ENCODE peak calls at places on chromosomes 5 and 9, in seven cellular contexts. One of them, this sample, is unnamed.

GRCh38 chr5:77356740-77357139 is 135.4 kb downstream of the WDR41 start:
- DNase-seq in kidney: no peak
- DNase-seq in AG09309: peak
- DNase-seq in coronary artery: no peak
- DNase-seq in transverse colon: no peak
- DNase-seq in dorsolateral prefrontal cortex: no peak
- DNase-seq in IMR-90: peak
- DNase-seq in this sample: peak

GRCh38 chr5:146313027-146313426 is 25.6 kb upstream of the POU4F3 start:
- DNase-seq in kidney: no peak
- DNase-seq in AG09309: no peak
- DNase-seq in coronary artery: no peak
- DNase-seq in transverse colon: no peak
- DNase-seq in dorsolateral prefrontal cortex: no peak
- DNase-seq in IMR-90: no peak
- DNase-seq in this sample: no peak

GRCh38 chr5:68071731-68072130 is 143.8 kb upstream of the PIK3R1 start:
- DNase-seq in kidney: no peak
- DNase-seq in AG09309: no peak
- DNase-seq in coronary artery: no peak
- DNase-seq in transverse colon: no peak
- DNase-seq in dorsolateral prefrontal cortex: no peak
- DNase-seq in IMR-90: no peak
- DNase-seq in this sample: no peak

GRCh38 chr5:134463991-134464760 is 52.5 kb upstream of the CDKN2AIPNL start:
- DNase-seq in kidney: peak
- DNase-seq in AG09309: no peak
- DNase-seq in coronary artery: no peak
- DNase-seq in transverse colon: no peak
- DNase-seq in dorsolateral prefrontal cortex: peak
- DNase-seq in IMR-90: peak
- DNase-seq in this sample: no peak

GRCh38 chr5:144421411-144421810 is 250.7 kb downstream of the KCTD16 start:
- DNase-seq in kidney: no peak
- DNase-seq in AG09309: no peak
- DNase-seq in coronary artery: no peak
- DNase-seq in transverse colon: no peak
- DNase-seq in dorsolateral prefrontal cortex: no peak
- DNase-seq in IMR-90: no peak
- DNase-seq in this sample: no peak

GRCh38 chr5:159286420-159287035 is 23.4 kb downstream of the UBLCP1 start:
- DNase-seq in kidney: no peak
- DNase-seq in AG09309: peak
- DNase-seq in coronary artery: no peak
- DNase-seq in transverse colon: no peak
- DNase-seq in dorsolateral prefrontal cortex: no peak
- DNase-seq in IMR-90: peak
- DNase-seq in this sample: no peak

GRCh38 chr9:75111019-75111622 is 22.8 kb downstream of the OSTF1 start:
- DNase-seq in kidney: no peak
- DNase-seq in AG09309: no peak
- DNase-seq in coronary artery: no peak
- DNase-seq in transverse colon: peak
- DNase-seq in dorsolateral prefrontal cortex: no peak
- DNase-seq in IMR-90: no peak
- DNase-seq in this sample: no peak

GRCh38 chr9:14358523-14358922 is 44.6 kb upstream of the NFIB start:
- DNase-seq in kidney: no peak
- DNase-seq in AG09309: no peak
- DNase-seq in coronary artery: no peak
- DNase-seq in transverse colon: no peak
- DNase-seq in dorsolateral prefrontal cortex: no peak
- DNase-seq in IMR-90: peak
- DNase-seq in this sample: no peak

GRCh38 chr9:91193658-91194391 is 167.9 kb downstream of the AUH start:
- DNase-seq in kidney: peak
- DNase-seq in AG09309: peak
- DNase-seq in coronary artery: peak
- DNase-seq in transverse colon: peak
- DNase-seq in dorsolateral prefrontal cortex: peak
- DNase-seq in IMR-90: peak
- DNase-seq in this sample: peak

GRCh38 chr5:131198625-131199024 is 27.9 kb downstream of the LYRM7 start:
- DNase-seq in kidney: no peak
- DNase-seq in AG09309: no peak
- DNase-seq in coronary artery: no peak
- DNase-seq in transverse colon: no peak
- DNase-seq in dorsolateral prefrontal cortex: no peak
- DNase-seq in IMR-90: peak
- DNase-seq in this sample: no peak

GRCh38 chr5:128015978-128016377 is 67.6 kb upstream of the SLC12A2 start:
- DNase-seq in kidney: no peak
- DNase-seq in AG09309: no peak
- DNase-seq in coronary artery: no peak
- DNase-seq in transverse colon: no peak
- DNase-seq in dorsolateral prefrontal cortex: no peak
- DNase-seq in IMR-90: peak
- DNase-seq in this sample: no peak

GRCh38 chr9:71783120-71783523 is 14.8 kb upstream of the CEMIP2 start:
- DNase-seq in kidney: peak
- DNase-seq in AG09309: no peak
- DNase-seq in coronary artery: no peak
- DNase-seq in transverse colon: peak
- DNase-seq in dorsolateral prefrontal cortex: no peak
- DNase-seq in IMR-90: peak
- DNase-seq in this sample: no peak

GRCh38 chr5:14428302-14429081 is 153.1 kb upstream of the OTULINL start:
- DNase-seq in kidney: no peak
- DNase-seq in AG09309: no peak
- DNase-seq in coronary artery: no peak
- DNase-seq in transverse colon: no peak
- DNase-seq in dorsolateral prefrontal cortex: no peak
- DNase-seq in IMR-90: peak
- DNase-seq in this sample: no peak

GRCh38 chr5:135223891-135224625 is 175.0 kb downstream of the MACROH2A1 start:
- DNase-seq in kidney: no peak
- DNase-seq in AG09309: no peak
- DNase-seq in coronary artery: peak
- DNase-seq in transverse colon: peak
- DNase-seq in dorsolateral prefrontal cortex: peak
- DNase-seq in IMR-90: no peak
- DNase-seq in this sample: no peak

GRCh38 chr9:76219555-76220151 is 174.6 kb downstream of the RFK start:
- DNase-seq in kidney: no peak
- DNase-seq in AG09309: no peak
- DNase-seq in coronary artery: no peak
- DNase-seq in transverse colon: no peak
- DNase-seq in dorsolateral prefrontal cortex: no peak
- DNase-seq in IMR-90: peak
- DNase-seq in this sample: no peak

GRCh38 chr5:166499452-166500240 is 1791.8 kb upstream of the WWC1 start:
- DNase-seq in kidney: no peak
- DNase-seq in AG09309: no peak
- DNase-seq in coronary artery: no peak
- DNase-seq in transverse colon: no peak
- DNase-seq in dorsolateral prefrontal cortex: no peak
- DNase-seq in IMR-90: no peak
- DNase-seq in this sample: no peak

GRCh38 chr9:136093331-136093986 is 1.6 kb downstream of the NACC2 start:
- DNase-seq in kidney: peak
- DNase-seq in AG09309: no peak
- DNase-seq in coronary artery: no peak
- DNase-seq in transverse colon: no peak
- DNase-seq in dorsolateral prefrontal cortex: no peak
- DNase-seq in IMR-90: no peak
- DNase-seq in this sample: no peak
- H3K4me3 ChIP-seq in kidney: peak
- H3K4me3 ChIP-seq in AG09309: peak
- H3K4me3 ChIP-seq in coronary artery: peak
- H3K4me3 ChIP-seq in transverse colon: peak
- H3K4me3 ChIP-seq in dorsolateral prefrontal cortex: peak
- H3K4me3 ChIP-seq in IMR-90: peak
- H3K4me3 ChIP-seq in this sample: peak

GRCh38 chr9:69466151-69466550 is 141.1 kb downstream of the ENTREP1 start:
- DNase-seq in kidney: no peak
- DNase-seq in AG09309: no peak
- DNase-seq in coronary artery: no peak
- DNase-seq in transverse colon: no peak
- DNase-seq in dorsolateral prefrontal cortex: no peak
- DNase-seq in IMR-90: peak
- DNase-seq in this sample: no peak

GRCh38 chr9:69469136-69469535 is 144.1 kb downstream of the ENTREP1 start:
- DNase-seq in kidney: no peak
- DNase-seq in AG09309: no peak
- DNase-seq in coronary artery: no peak
- DNase-seq in transverse colon: no peak
- DNase-seq in dorsolateral prefrontal cortex: no peak
- DNase-seq in IMR-90: peak
- DNase-seq in this sample: no peak

GRCh38 chr9:69465473-69465872 is 140.5 kb downstream of the ENTREP1 start:
- DNase-seq in kidney: no peak
- DNase-seq in AG09309: no peak
- DNase-seq in coronary artery: no peak
- DNase-seq in transverse colon: no peak
- DNase-seq in dorsolateral prefrontal cortex: no peak
- DNase-seq in IMR-90: no peak
- DNase-seq in this sample: no peak

GRCh38 chr9:69470186-69470977 is 145.4 kb downstream of the ENTREP1 start:
- DNase-seq in kidney: no peak
- DNase-seq in AG09309: no peak
- DNase-seq in coronary artery: no peak
- DNase-seq in transverse colon: peak
- DNase-seq in dorsolateral prefrontal cortex: no peak
- DNase-seq in IMR-90: no peak
- DNase-seq in this sample: no peak

GRCh38 chr9:69468380-69468779 is 143.4 kb downstream of the ENTREP1 start:
- DNase-seq in kidney: no peak
- DNase-seq in AG09309: no peak
- DNase-seq in coronary artery: no peak
- DNase-seq in transverse colon: no peak
- DNase-seq in dorsolateral prefrontal cortex: no peak
- DNase-seq in IMR-90: no peak
- DNase-seq in this sample: no peak
- H3K4me3 ChIP-seq in kidney: no peak
- H3K4me3 ChIP-seq in AG09309: no peak
- H3K4me3 ChIP-seq in coronary artery: no peak
- H3K4me3 ChIP-seq in transverse colon: no peak
- H3K4me3 ChIP-seq in dorsolateral prefrontal cortex: no peak
- H3K4me3 ChIP-seq in IMR-90: no peak
- H3K4me3 ChIP-seq in this sample: no peak

GRCh38 chr9:80839821-80840670 is 849.3 kb downstream of the TLE1 start:
- DNase-seq in kidney: no peak
- DNase-seq in AG09309: peak
- DNase-seq in coronary artery: no peak
- DNase-seq in transverse colon: no peak
- DNase-seq in dorsolateral prefrontal cortex: no peak
- DNase-seq in IMR-90: no peak
- DNase-seq in this sample: no peak

GRCh38 chr9:80842383-80842782 is 847.0 kb downstream of the TLE1 start:
- DNase-seq in kidney: no peak
- DNase-seq in AG09309: peak
- DNase-seq in coronary artery: no peak
- DNase-seq in transverse colon: no peak
- DNase-seq in dorsolateral prefrontal cortex: no peak
- DNase-seq in IMR-90: no peak
- DNase-seq in this sample: peak

GRCh38 chr9:80841888-80842287 is 847.5 kb downstream of the TLE1 start:
- DNase-seq in kidney: no peak
- DNase-seq in AG09309: no peak
- DNase-seq in coronary artery: no peak
- DNase-seq in transverse colon: no peak
- DNase-seq in dorsolateral prefrontal cortex: no peak
- DNase-seq in IMR-90: no peak
- DNase-seq in this sample: no peak

DNA sequence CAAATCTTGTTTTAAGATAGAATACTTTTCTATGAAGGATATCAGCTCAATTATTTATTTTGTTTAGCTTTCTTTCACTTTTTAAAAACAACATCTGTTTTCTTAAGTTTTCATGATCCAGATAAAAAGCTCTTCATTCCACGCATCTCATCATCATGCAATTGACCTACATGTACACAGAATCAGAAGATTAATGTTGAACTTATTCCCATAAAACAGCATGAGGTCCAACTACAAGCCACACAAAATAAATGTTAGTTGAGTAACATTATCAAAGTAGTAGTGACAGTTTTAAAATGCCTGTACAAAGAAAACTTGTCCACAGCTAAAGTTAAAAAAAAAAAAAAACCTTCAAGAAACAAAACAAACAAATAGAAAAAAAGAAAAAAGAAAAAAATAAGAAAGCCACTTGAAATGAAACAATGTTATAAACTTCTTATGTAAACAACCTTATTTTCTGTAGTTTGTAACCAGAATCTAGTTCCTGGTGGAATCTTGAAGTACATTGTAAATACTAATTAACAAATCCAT is 846.3 kb downstream of the TLE1 start:
- DNase-seq in kidney: no peak
- DNase-seq in AG09309: no peak
- DNase-seq in coronary artery: no peak
- DNase-seq in transverse colon: no peak
- DNase-seq in dorsolateral prefrontal cortex: no peak
- DNase-seq in IMR-90: no peak
- DNase-seq in this sample: no peak
- H3K4me3 ChIP-seq in kidney: no peak
- H3K4me3 ChIP-seq in AG09309: no peak
- H3K4me3 ChIP-seq in coronary artery: no peak
- H3K4me3 ChIP-seq in transverse colon: no peak
- H3K4me3 ChIP-seq in dorsolateral prefrontal cortex: no peak
- H3K4me3 ChIP-seq in IMR-90: no peak
- H3K4me3 ChIP-seq in this sample: no peak

GRCh38 chr5:173312821-173313220 is 15.4 kb downstream of the STC2 start:
- DNase-seq in kidney: no peak
- DNase-seq in AG09309: no peak
- DNase-seq in coronary artery: no peak
- DNase-seq in transverse colon: no peak
- DNase-seq in dorsolateral prefrontal cortex: no peak
- DNase-seq in IMR-90: no peak
- DNase-seq in this sample: no peak
- H3K4me3 ChIP-seq in kidney: no peak
- H3K4me3 ChIP-seq in AG09309: no peak
- H3K4me3 ChIP-seq in coronary artery: no peak
- H3K4me3 ChIP-seq in transverse colon: no peak
- H3K4me3 ChIP-seq in dorsolateral prefrontal cortex: no peak
- H3K4me3 ChIP-seq in IMR-90: no peak
- H3K4me3 ChIP-seq in this sample: no peak